ENCODE peak calls at places on chromosomes 12 and 14, in six cellular contexts. S, E, P, K, M and G are unnamed samples.

GRCh38 chr14:106883218-106883692 is 1356.9 kb downstream of the TMEM121 start:
- DNase-seq in M (no peak), E (no peak), P (no peak), K (peak), S (peak), G (peak)

GRCh38 chr12:9751204-9752144 is 9.2 kb downstream of the CD69 start:
- DNase-seq in P (no peak), K (no peak), M (peak), E (no peak), S (peak), G (peak)

GRCh38 chr12:120404271-120404670 is 33.6 kb upstream of the COX6A1 start:
- DNase-seq in K (peak), S (peak), M (no peak), P (no peak), E (no peak), G (no peak)

GRCh38 chr12:122895757-122896636 is at the start of gene VPS37B:
- DNase-seq in M (peak), S (peak), P (peak), K (peak), E (no peak), G (peak)

GRCh38 chr14:71165121-71165574 is 257.9 kb downstream of the PCNX1 start:
- DNase-seq in E (no peak), M (no peak), S (no peak), P (no peak), K (no peak), G (no peak)

GRCh38 chr12:50507930-50508329 is 3.1 kb downstream of the DIP2B start:
- DNase-seq in P (no peak), E (no peak), M (no peak), K (no peak), S (no peak), G (no peak)

GRCh38 chr14:104563191-104563741 is 16.3 kb upstream of the C14orf180 start:
- DNase-seq in M (no peak), S (no peak), K (no peak), E (no peak), P (no peak), G (no peak)

GRCh38 chr14:30518867-30519266 is 40.1 kb upstream of the G2E3 start:
- DNase-seq in S (no peak), E (no peak), P (no peak), K (no peak), M (no peak), G (no peak)

GRCh38 chr12:100266163-100266801 is 597 bp downstream of the DEPDC4 start:
- DNase-seq in P (no peak), S (no peak), E (no peak), M (no peak), K (no peak), G (no peak)

GRCh38 chr14:52852810-52853521 is 61.6 kb upstream of the GNPNAT1 start:
- DNase-seq in K (no peak), S (no peak), E (no peak), P (no peak), M (peak), G (peak)

GRCh38 chr14:20624495-20625070 is 16.9 kb downstream of the OR6S1 start:
- DNase-seq in S (peak), M (no peak), E (no peak), K (peak), P (peak), G (no peak)

GRCh38 chr12:115873416-115874082 is 403.9 kb downstream of the MED13L start:
- DNase-seq in K (no peak), P (no peak), E (no peak), S (no peak), M (no peak), G (peak)

GRCh38 chr12:88247241-88247643 is 105.1 kb downstream of the TMTC3 start:
- DNase-seq in K (no peak), E (no peak), P (no peak), S (peak), M (peak), G (no peak)

GRCh38 chr14:36505892-36506731 is 13.9 kb downstream of the NKX2-1 start:
- DNase-seq in S (no peak), K (no peak), M (no peak), E (no peak), P (peak), G (no peak)

GRCh38 chr12:102406033-102406584 is 74.3 kb downstream of the IGF1 start:
- DNase-seq in K (no peak), P (no peak), M (peak), E (no peak), S (no peak), G (no peak)

GRCh38 chr14:26281280-26281998 is 316.4 kb downstream of the NOVA1 start:
- DNase-seq in P (no peak), E (no peak), K (peak), S (peak), M (no peak), G (peak)

GRCh38 chr14:33938131-33938949 is 12.5 kb downstream of the EGLN3 start:
- DNase-seq in M (no peak), K (peak), E (no peak), P (peak), S (peak), G (peak)

GRCh38 chr14:75634848-75635247 is 25.8 kb downstream of the ERG28 start:
- DNase-seq in S (no peak), K (no peak), M (no peak), E (no peak), P (no peak), G (no peak)

GRCh38 chr14:92584856-92585255 is 71.3 kb downstream of the RIN3 start:
- DNase-seq in P (no peak), S (no peak), K (no peak), M (no peak), E (no peak), G (no peak)

GRCh38 chr14:91127411-91127810 is 13.5 kb downstream of the DGLUCY start:
- DNase-seq in M (no peak), E (no peak), K (no peak), P (no peak), S (no peak), G (no peak)

GRCh38 chr12:111361073-111361716 is 7.7 kb downstream of the PHETA1 start:
- DNase-seq in E (no peak), S (no peak), M (no peak), P (no peak), K (no peak), G (no peak)

GRCh38 chr12:111359914-111360276 is 9.0 kb downstream of the PHETA1 start:
- DNase-seq in E (no peak), S (no peak), M (no peak), K (no peak), P (no peak), G (no peak)

GRCh38 chr12:111360325-111360930 is 8.5 kb downstream of the PHETA1 start:
- DNase-seq in S (no peak), E (no peak), K (no peak), P (no peak), M (no peak), G (no peak)

GRCh38 chr12:111361717-111362576 is 6.9 kb downstream of the PHETA1 start:
- DNase-seq in K (no peak), S (no peak), M (no peak), P (no peak), E (no peak), G (peak)

DNA sequence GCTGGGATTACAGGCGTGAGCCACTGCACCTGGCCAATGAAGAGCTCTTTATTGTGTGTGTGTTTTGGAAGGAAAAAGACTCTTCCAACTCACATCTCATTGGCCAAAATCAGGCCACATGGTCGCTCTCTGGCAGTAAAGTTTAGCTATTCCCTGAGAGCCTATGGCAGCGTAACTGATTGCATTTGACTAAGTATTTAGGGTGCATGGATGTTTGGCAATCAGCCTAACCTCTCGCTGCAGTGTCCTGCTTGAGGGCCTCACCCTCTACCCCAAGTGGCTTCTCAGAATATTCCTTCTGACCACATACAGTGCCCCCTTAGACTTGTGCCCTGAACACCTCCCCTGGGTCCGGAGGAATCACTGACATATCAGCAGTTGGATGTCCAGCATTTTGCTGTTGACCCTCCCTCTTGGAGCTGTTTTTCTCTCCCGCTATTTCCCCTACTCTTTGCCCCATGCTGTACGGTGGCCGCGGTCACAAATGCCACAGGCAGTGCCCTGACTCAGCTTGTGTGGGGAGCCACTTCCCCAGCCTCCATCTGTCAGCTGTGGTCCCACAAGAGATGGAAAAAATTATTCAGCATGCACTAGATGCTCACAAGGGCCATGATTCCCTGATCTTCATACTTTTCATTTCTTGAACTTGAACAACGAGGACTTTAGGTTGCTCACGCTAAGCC is 9.5 kb downstream of the PHETA1 start:
- DNase-seq in P (no peak), S (no peak), E (no peak), M (no peak), K (no peak), G (no peak)
- TF ChIP-seq JUN in P (no peak), S (no peak), E (no peak), M (no peak), K (no peak), G (no peak)

GRCh38 chr14:65164825-65165135 is 62.5 kb upstream of the MAX start:
- DNase-seq in K (no peak), S (no peak), M (no peak), E (no peak), P (no peak), G (peak)
- TF ChIP-seq JUN in K (no peak), S (no peak), M (no peak), E (no peak), P (no peak), G (no peak)

GRCh38 chr12:13211859-13212664 is 15.5 kb downstream of the EMP1 start:
- DNase-seq in P (peak), S (peak), M (peak), E (no peak), K (peak), G (peak)
- TF ChIP-seq JUN in P (no peak), S (no peak), M (no peak), E (no peak), K (no peak), G (no peak)

DNA sequence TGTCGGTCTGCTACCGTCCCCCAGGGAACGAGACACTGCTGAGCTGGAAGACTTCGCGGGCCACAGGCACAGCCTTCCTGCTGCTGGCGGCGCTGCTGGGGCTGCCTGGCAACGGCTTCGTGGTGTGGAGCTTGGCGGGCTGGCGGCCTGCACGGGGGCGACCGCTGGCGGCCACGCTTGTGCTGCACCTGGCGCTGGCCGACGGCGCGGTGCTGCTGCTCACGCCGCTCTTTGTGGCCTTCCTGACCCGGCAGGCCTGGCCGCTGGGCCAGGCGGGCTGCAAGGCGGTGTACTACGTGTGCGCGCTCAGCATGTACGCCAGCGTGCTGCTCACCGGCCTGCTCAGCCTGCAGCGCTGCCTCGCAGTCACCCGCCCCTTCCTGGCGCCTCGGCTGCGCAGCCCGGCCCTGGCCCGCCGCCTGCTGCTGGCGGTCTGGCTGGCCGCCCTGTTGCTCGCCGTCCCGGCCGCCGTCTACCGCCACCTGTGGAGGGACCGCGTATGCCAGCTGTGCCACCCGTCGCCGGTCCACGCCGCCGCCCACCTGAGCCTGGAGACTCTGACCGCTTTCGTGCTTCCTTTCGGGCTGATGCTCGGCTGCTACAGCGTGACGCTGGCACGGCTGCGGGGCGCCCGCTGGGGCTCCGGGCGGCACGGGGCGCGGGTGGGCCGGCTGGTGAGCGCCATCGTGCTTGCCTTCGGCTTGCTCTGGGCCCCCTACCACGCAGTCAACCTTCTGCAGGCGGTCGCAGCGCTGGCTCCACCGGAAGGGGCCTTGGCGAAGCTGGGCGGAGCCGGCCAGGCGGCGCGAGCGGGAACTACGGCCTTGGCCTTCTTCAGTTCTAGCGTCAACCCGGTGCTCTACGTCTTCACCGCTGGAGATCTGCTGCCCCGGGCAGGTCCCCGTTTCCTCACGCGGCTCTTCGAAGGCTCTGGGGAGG is at the start of gene LTB4R:
- DNase-seq in E (no peak), M (peak), P (peak), S (no peak), K (no peak), G (no peak)
- TF ChIP-seq JUN in E (no peak), M (no peak), P (no peak), S (no peak), K (no peak), G (no peak)

DNA sequence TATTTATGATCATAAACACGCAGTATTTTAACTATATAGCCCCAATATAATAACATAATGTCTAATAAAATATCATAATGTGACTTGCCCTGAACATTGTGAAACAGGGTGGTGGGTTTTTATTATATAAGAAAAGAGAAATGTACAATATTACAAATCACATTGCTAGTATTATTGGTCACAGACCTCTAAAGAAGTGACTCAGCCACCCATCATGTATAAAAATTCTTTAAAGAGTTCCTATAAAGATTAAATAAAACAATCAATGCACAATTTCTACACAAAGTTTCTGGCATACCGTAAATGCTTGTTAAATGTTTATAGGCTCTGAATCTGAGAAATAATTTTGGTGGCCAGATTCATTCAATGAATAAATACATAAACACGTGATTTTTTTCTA is 28.9 kb downstream of the ABCC9 start:
- DNase-seq in P (no peak), M (no peak), S (no peak), E (no peak), K (no peak), G (no peak)
- TF ChIP-seq JUN in P (no peak), M (no peak), S (no peak), E (no peak), K (no peak), G (no peak)